ENCODE peak calls at places on chromosomes 1 and 21, in four cellular contexts. One of them, this sample, is unnamed.

GRCh38 chr1:58926177-58926576 is 142.3 kb upstream of the JUN start:
- DNase-seq in osteoblast: no peak
- DNase-seq in heart left ventricle: no peak
- DNase-seq in PC-3: no peak
- DNase-seq in this sample: no peak

GRCh38 chr1:46530791-46531409 is 20.5 kb downstream of the KNCN start:
- DNase-seq in PC-3: peak
- DNase-seq in osteoblast: peak
- DNase-seq in heart left ventricle: no peak
- DNase-seq in this sample: no peak

GRCh38 chr1:6544831-6545230 is 9.5 kb downstream of the NOL9 start:
- DNase-seq in PC-3: peak
- DNase-seq in heart left ventricle: no peak
- DNase-seq in osteoblast: peak
- DNase-seq in this sample: peak

GRCh38 chr1:26290416-26291261 is 10.8 kb downstream of the SH3BGRL3 start:
- DNase-seq in PC-3: no peak
- DNase-seq in heart left ventricle: peak
- DNase-seq in osteoblast: peak
- DNase-seq in this sample: no peak

GRCh38 chr1:215529571-215529970 is 37.5 kb upstream of the KCTD3 start:
- DNase-seq in heart left ventricle: no peak
- DNase-seq in osteoblast: no peak
- DNase-seq in PC-3: no peak
- DNase-seq in this sample: no peak

GRCh38 chr1:100539836-100540536 is 2.0 kb downstream of the GPR88 start:
- DNase-seq in PC-3: no peak
- DNase-seq in osteoblast: peak
- DNase-seq in heart left ventricle: peak
- DNase-seq in this sample: no peak

GRCh38 chr1:176878750-176879536 is 285.6 kb downstream of the ASTN1 start:
- DNase-seq in osteoblast: no peak
- DNase-seq in heart left ventricle: no peak
- DNase-seq in PC-3: no peak
- DNase-seq in this sample: no peak

GRCh38 chr1:111576547-111576946 is 43.0 kb upstream of the RAP1A start:
- DNase-seq in heart left ventricle: no peak
- DNase-seq in PC-3: no peak
- DNase-seq in osteoblast: no peak
- DNase-seq in this sample: no peak

GRCh38 chr1:172241540-172241939 is 178.9 kb upstream of the C1orf105 start:
- DNase-seq in osteoblast: no peak
- DNase-seq in PC-3: no peak
- DNase-seq in heart left ventricle: no peak
- DNase-seq in this sample: no peak

GRCh38 chr1:22627331-22627730 is 9.1 kb upstream of the C1QA start:
- DNase-seq in PC-3: no peak
- DNase-seq in osteoblast: no peak
- DNase-seq in heart left ventricle: no peak
- DNase-seq in this sample: no peak

GRCh38 chr1:175150596-175151319 is 41.8 kb downstream of the KIAA0040 start:
- DNase-seq in PC-3: peak
- DNase-seq in osteoblast: peak
- DNase-seq in heart left ventricle: no peak
- DNase-seq in this sample: no peak

GRCh38 chr1:175146535-175147213 is 45.9 kb downstream of the KIAA0040 start:
- DNase-seq in heart left ventricle: peak
- DNase-seq in PC-3: peak
- DNase-seq in osteoblast: peak
- DNase-seq in this sample: peak

GRCh38 chr1:200381256-200381980 is 28.4 kb downstream of the ZNF281 start:
- DNase-seq in osteoblast: no peak
- DNase-seq in heart left ventricle: no peak
- DNase-seq in PC-3: peak
- DNase-seq in this sample: no peak

GRCh38 chr1:179879797-179880196 is 2.2 kb upstream of the TOR1AIP2 start:
- DNase-seq in osteoblast: no peak
- DNase-seq in heart left ventricle: no peak
- DNase-seq in PC-3: no peak
- DNase-seq in this sample: no peak

GRCh38 chr1:233094269-233094668 is 143.9 kb downstream of the NTPCR start:
- DNase-seq in heart left ventricle: no peak
- DNase-seq in PC-3: no peak
- DNase-seq in osteoblast: no peak
- DNase-seq in this sample: no peak

DNA sequence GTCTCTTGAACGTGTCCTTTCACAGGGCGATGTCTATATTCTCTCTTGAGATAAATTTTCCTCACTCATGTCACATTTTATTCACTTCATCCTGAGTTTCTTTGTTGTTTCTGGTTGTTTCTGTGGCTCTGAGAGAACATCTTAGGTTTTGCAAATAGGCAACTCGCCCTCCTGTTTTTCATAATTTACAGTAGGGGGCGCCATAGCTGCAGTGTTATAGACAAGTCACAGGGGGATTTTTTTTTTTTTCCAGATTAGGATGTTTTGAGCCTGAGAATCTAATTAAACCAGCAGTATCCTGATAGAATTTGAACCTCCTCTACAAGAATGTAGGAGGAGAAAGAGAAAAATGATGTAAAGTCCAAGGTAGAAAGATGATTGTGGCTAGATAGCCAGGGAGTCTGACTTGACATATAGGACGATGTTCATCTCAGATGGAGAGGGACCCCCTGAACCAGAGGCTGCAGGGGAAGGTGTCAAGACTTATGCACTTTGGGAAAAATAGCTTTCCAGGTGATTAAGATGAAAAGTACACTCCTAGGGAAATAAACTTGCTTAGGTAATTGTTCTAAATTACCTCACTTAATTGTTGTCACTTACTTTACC is 76.3 kb downstream of the ZP4 start:
- DNase-seq in heart left ventricle: no peak
- DNase-seq in PC-3: peak
- DNase-seq in osteoblast: peak
- DNase-seq in this sample: peak
- TF ChIP-seq CTCF in heart left ventricle: no peak
- TF ChIP-seq CTCF in PC-3: peak
- TF ChIP-seq CTCF in osteoblast: peak
- TF ChIP-seq CTCF in this sample: peak

GRCh38 chr1:34721241-34721640 is 33.6 kb upstream of the GJB5 start:
- DNase-seq in heart left ventricle: no peak
- DNase-seq in PC-3: no peak
- DNase-seq in osteoblast: no peak
- DNase-seq in this sample: no peak
- H3K4me3 ChIP-seq in heart left ventricle: no peak
- H3K4me3 ChIP-seq in PC-3: no peak
- H3K4me3 ChIP-seq in osteoblast: no peak
- H3K4me3 ChIP-seq in this sample: no peak

GRCh38 chr1:98054367-98054701 is 133.5 kb upstream of the DPYD start:
- DNase-seq in PC-3: no peak
- DNase-seq in heart left ventricle: no peak
- DNase-seq in osteoblast: no peak
- DNase-seq in this sample: no peak

GRCh38 chr1:98054786-98055185 is 134.0 kb upstream of the DPYD start:
- DNase-seq in osteoblast: no peak
- DNase-seq in heart left ventricle: no peak
- DNase-seq in PC-3: peak
- DNase-seq in this sample: no peak

GRCh38 chr1:98055457-98055856 is 134.6 kb upstream of the DPYD start:
- DNase-seq in PC-3: no peak
- DNase-seq in osteoblast: peak
- DNase-seq in heart left ventricle: no peak
- DNase-seq in this sample: no peak

GRCh38 chr1:98051065-98051675 is 130.3 kb upstream of the DPYD start:
- DNase-seq in heart left ventricle: peak
- DNase-seq in osteoblast: peak
- DNase-seq in PC-3: peak
- DNase-seq in this sample: peak

GRCh38 chr1:98053471-98054366 is 132.9 kb upstream of the DPYD start:
- DNase-seq in osteoblast: peak
- DNase-seq in PC-3: peak
- DNase-seq in heart left ventricle: peak
- DNase-seq in this sample: no peak
- TF ChIP-seq CTCF in osteoblast: peak
- TF ChIP-seq CTCF in PC-3: peak
- TF ChIP-seq CTCF in heart left ventricle: peak
- TF ChIP-seq CTCF in this sample: peak

DNA sequence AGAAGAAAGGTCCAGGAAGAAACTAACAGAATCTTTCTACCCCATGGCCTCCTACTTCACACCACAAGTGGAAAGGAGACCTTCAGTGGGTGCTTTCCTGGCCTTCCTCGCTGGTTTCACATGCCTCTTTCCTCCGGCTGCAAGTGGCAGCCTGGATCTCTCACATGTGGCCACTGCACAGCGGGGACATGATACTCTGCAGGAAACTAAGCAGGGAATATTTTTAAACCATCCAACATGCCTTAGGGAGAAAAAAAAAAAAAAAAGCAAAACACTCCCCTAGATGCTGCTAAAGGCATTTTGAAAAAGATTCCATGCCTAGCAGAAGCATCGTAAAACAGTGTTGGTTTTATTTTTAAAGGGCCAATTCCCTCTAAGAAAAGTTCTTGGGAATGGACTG is 12.1 kb upstream of the GJA5 start:
- DNase-seq in heart left ventricle: no peak
- DNase-seq in PC-3: no peak
- DNase-seq in osteoblast: no peak
- DNase-seq in this sample: no peak
- H3K4me3 ChIP-seq in heart left ventricle: no peak
- H3K4me3 ChIP-seq in PC-3: no peak
- H3K4me3 ChIP-seq in osteoblast: no peak
- H3K4me3 ChIP-seq in this sample: no peak

GRCh38 chr1:8377382-8377928 is 59.5 kb downstream of the SLC45A1 start:
- DNase-seq in osteoblast: no peak
- DNase-seq in PC-3: no peak
- DNase-seq in heart left ventricle: no peak
- DNase-seq in this sample: no peak

GRCh38 chr1:8374356-8374755 is 56.4 kb downstream of the SLC45A1 start:
- DNase-seq in heart left ventricle: no peak
- DNase-seq in osteoblast: no peak
- DNase-seq in PC-3: no peak
- DNase-seq in this sample: no peak

GRCh38 chr1:8373547-8374270 is 55.8 kb downstream of the SLC45A1 start:
- DNase-seq in osteoblast: peak
- DNase-seq in PC-3: peak
- DNase-seq in heart left ventricle: peak
- DNase-seq in this sample: peak

GRCh38 chr1:8376358-8376840 is 58.5 kb downstream of the SLC45A1 start:
- DNase-seq in PC-3: no peak
- DNase-seq in osteoblast: no peak
- DNase-seq in heart left ventricle: no peak
- DNase-seq in this sample: no peak

GRCh38 chr1:8374812-8375211 is 56.9 kb downstream of the SLC45A1 start:
- DNase-seq in PC-3: peak
- DNase-seq in heart left ventricle: no peak
- DNase-seq in osteoblast: no peak
- DNase-seq in this sample: no peak
- TF ChIP-seq CTCF in PC-3: peak
- TF ChIP-seq CTCF in heart left ventricle: peak
- TF ChIP-seq CTCF in osteoblast: peak
- TF ChIP-seq CTCF in this sample: peak

DNA sequence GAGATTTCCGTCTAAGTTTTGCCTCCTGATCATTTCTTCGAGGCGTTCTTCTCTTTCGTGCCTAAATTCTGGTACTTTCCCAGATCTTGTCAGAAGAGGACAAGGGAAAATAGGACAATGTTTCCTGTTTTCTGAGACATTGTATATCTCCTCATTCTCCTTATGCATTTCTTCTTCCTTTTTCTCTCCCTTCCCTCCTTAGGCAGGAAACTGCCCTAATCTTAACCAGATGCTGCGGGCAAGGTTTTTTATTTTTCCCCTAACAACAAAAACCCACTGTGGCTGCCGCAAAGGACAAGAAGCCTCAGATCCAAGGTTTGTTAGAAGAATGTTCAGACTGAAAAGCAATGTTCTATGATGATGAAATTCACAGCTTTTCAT is 813 bp downstream of the CTSK start:
- DNase-seq in osteoblast: peak
- DNase-seq in heart left ventricle: no peak
- DNase-seq in PC-3: no peak
- DNase-seq in this sample: no peak
- H3K4me3 ChIP-seq in osteoblast: peak
- H3K4me3 ChIP-seq in heart left ventricle: no peak
- H3K4me3 ChIP-seq in PC-3: no peak
- H3K4me3 ChIP-seq in this sample: no peak

DNA sequence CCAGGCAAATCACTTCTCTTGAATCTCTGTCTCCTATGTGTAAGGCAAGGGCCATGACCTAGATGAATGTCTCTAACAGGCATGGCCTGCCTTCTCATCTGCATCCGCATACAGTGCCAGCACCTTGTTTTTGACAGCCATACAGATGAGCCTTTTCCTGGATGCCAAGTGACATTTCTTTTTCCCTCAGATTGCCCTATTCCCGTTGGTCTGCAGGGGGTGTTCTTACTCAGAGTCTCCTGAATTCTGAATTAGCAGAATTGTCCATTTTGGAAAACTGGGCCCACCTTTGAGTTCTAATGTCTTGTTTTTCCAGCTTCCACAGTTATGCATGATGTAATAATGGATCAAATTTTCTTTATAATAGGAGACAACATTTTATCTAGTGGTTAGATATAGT is 88.0 kb upstream of the ADAR start:
- DNase-seq in osteoblast: no peak
- DNase-seq in PC-3: peak
- DNase-seq in heart left ventricle: no peak
- DNase-seq in this sample: no peak
- TF ChIP-seq CTCF in osteoblast: peak
- TF ChIP-seq CTCF in PC-3: peak
- TF ChIP-seq CTCF in heart left ventricle: no peak
- TF ChIP-seq CTCF in this sample: peak

GRCh38 chr21:21114456-21114855 is 116.2 kb downstream of the NCAM2 start:
- DNase-seq in osteoblast: no peak
- DNase-seq in heart left ventricle: no peak
- DNase-seq in PC-3: no peak
- DNase-seq in this sample: no peak
- H3K4me3 ChIP-seq in osteoblast: no peak
- H3K4me3 ChIP-seq in heart left ventricle: no peak
- H3K4me3 ChIP-seq in PC-3: no peak
- H3K4me3 ChIP-seq in this sample: no peak

This sample was measured in astrocyte of the cerebellum.